ENCODE peak calls at places on chromosomes 3 and 15, in eight cellular contexts. S is effector CD4-positive, alpha-beta T cell; K is activated B cell treated with CpG ODN at 0.5 μM for 24 hours; H is activated T-cell treated with anti-CD3 and anti-CD28 coated beads, Interleukin-2, amount 50 U/mL, for 1 hour; E is mucosa of descending colon; B is mesothelial cell of epicardium; I is NCI-H1694 treated with DMSO at 0.1 percent for 48 hours; L is neural crest cell. X is an unnamed sample.

GRCh38 chr3:32109256-32109655 is 2.8 kb downstream of the GPD1L start:
- DNase-seq in S (no peak), K (no peak), H (no peak), E (peak; percentile 80), B (no peak), I (no peak), L (no peak), X (peak; percentile 31)

GRCh38 chr15:63135804-63136203 is 14.1 kb downstream of the LACTB start:
- DNase-seq in S (no peak), K (no peak), H (no peak), E (no peak), B (no peak), I (no peak), L (no peak), X (no peak)

GRCh38 chr3:24088782-24089181 is 143.7 kb downstream of the NR1D2 start:
- DNase-seq in S (no peak), K (no peak), H (no peak), E (no peak), B (no peak), I (no peak), L (no peak), X (no peak)

GRCh38 chr3:169660709-169661566 is 2.6 kb downstream of the MECOM start:
- DNase-seq in S (no peak), K (peak; percentile 19), H (no peak), E (no peak), B (no peak), I (no peak), L (no peak), X (no peak)

GRCh38 chr15:68819451-68820204 is 1.1 kb downstream of the ANP32A start:
- DNase-seq in S (peak; percentile 15), K (peak; percentile 49), H (peak; percentile 64), E (peak; percentile 78), B (no peak), I (peak; percentile 39), L (peak; percentile 39), X (peak; percentile 49)

GRCh38 chr3:114223146-114223545 is 14.2 kb downstream of the ZNF80 start:
- DNase-seq in S (no peak), K (no peak), H (no peak), E (no peak), B (no peak), I (no peak), L (no peak), X (no peak)

GRCh38 chr3:49415931-49416601 is 3.8 kb downstream of the TCTA start:
- DNase-seq in S (peak; percentile 61), K (peak; percentile 50), H (peak; percentile 64), E (peak; percentile 62), B (no peak), I (no peak), L (no peak), X (no peak)

GRCh38 chr3:111762535-111762934 is 96.5 kb upstream of the PHLDB2 start:
- DNase-seq in S (no peak), K (no peak), H (no peak), E (no peak), B (no peak), I (no peak), L (no peak), X (no peak)

GRCh38 chr3:11479230-11479620 is 164.5 kb downstream of the VGLL4 start:
- DNase-seq in S (no peak), K (no peak), H (no peak), E (no peak), B (no peak), I (no peak), L (no peak), X (no peak)

GRCh38 chr15:41183580-41183979 is 47.0 kb downstream of the EXD1 start:
- DNase-seq in S (no peak), K (no peak), H (no peak), E (no peak), B (no peak), I (no peak), L (no peak), X (no peak)

GRCh38 chr3:35965908-35966307 is 326.6 kb downstream of the ARPP21 start:
- DNase-seq in S (no peak), K (no peak), H (no peak), E (no peak), B (no peak), I (peak; percentile 30), L (no peak), X (no peak)

GRCh38 chr15:41876007-41876406 is 17.8 kb downstream of the SPTBN5 start:
- DNase-seq in S (no peak), K (no peak), H (no peak), E (no peak), B (no peak), I (no peak), L (no peak), X (no peak)

GRCh38 chr3:11150256-11150655 is 4.0 kb upstream of the HRH1 start:
- DNase-seq in S (no peak), K (no peak), H (no peak), E (no peak), B (no peak), I (no peak), L (no peak), X (no peak)

GRCh38 chr15:56243774-56244236 is at the start of gene RFX7:
- DNase-seq in S (peak; percentile 69), K (peak; percentile 82), H (peak; percentile 82), E (peak; percentile 84), B (peak; percentile 72), I (peak; percentile 43), L (peak; percentile 77), X (peak; percentile 83)

X was measured in right lobe of liver.